ENCODE peak calls at places on chromosomes 12 and 14, in eight cellular contexts. B is heart right ventricle, M is fibroblast of pulmonary artery, K is fibroblast of mammary gland, X is GM06990, H is PC-3, C is HL-60, Z is breast epithelium. J is an unnamed sample.

GRCh38 chr14:93946104-93946503 is 19.0 kb downstream of the FAM181A start:
- DNase-seq in B (no peak), M (no peak), K (peak; percentile 47), X (no peak), H (no peak), C (no peak), Z (no peak), J (no peak)

GRCh38 chr12:41709012-41709411 is 435.7 kb downstream of the GXYLT1 start:
- DNase-seq in B (no peak), M (no peak), K (no peak), X (no peak), H (no peak), C (no peak), Z (no peak), J (no peak)

GRCh38 chr12:13596714-13597113 is 384.7 kb downstream of the GRIN2B start:
- DNase-seq in B (no peak), M (no peak), K (no peak), X (no peak), H (no peak), C (no peak), Z (no peak), J (no peak)

GRCh38 chr12:108232565-108232964 is 103.5 kb downstream of the WSCD2 start:
- DNase-seq in B (no peak), M (no peak), K (no peak), X (no peak), H (peak; percentile 19), C (no peak), Z (no peak), J (no peak)

GRCh38 chr12:116321913-116322312 is 44.4 kb upstream of the MED13L start:
- DNase-seq in B (no peak), M (no peak), K (no peak), X (no peak), H (no peak), C (no peak), Z (no peak), J (no peak)

GRCh38 chr12:131636266-131636665 is 74.6 kb upstream of the SFSWAP start:
- DNase-seq in B (no peak), M (no peak), K (no peak), X (no peak), H (no peak), C (no peak), Z (peak; percentile 33), J (no peak)

GRCh38 chr12:94149781-94150482 is 1.6 kb downstream of the PLXNC1 start:
- DNase-seq in B (peak; percentile 20), M (peak; percentile 44), K (peak; percentile 25), X (no peak), H (no peak), C (no peak), Z (no peak), J (no peak)

GRCh38 chr12:34126805-34127204 is 104.5 kb downstream of the ALG10 start:
- DNase-seq in B (no peak), M (no peak), K (no peak), X (no peak), H (no peak), C (no peak), Z (no peak), J (no peak)

GRCh38 chr14:94615823-94616570 is 3.8 kb downstream of the SERPINA3 start:
- DNase-seq in B (no peak), M (no peak), K (no peak), X (no peak), H (no peak), C (no peak), Z (no peak), J (no peak)

GRCh38 chr12:104410786-104411185 is 46.0 kb upstream of the CHST11 start:
- DNase-seq in B (no peak), M (peak; percentile 18), K (peak; percentile 78), X (no peak), H (peak; percentile 64), C (no peak), Z (no peak), J (no peak)

GRCh38 chr12:91677556-91677955 is 468.1 kb downstream of the BTG1 start:
- DNase-seq in B (no peak), M (no peak), K (no peak), X (no peak), H (no peak), C (no peak), Z (no peak), J (no peak)

GRCh38 chr12:45966486-45966885 is 23.9 kb downstream of the SCAF11 start:
- DNase-seq in B (no peak), M (peak; percentile 83), K (peak; percentile 56), X (no peak), H (no peak), C (no peak), Z (no peak), J (no peak)

GRCh38 chr12:22971771-22972191 is 346.8 kb downstream of the ETNK1 start:
- DNase-seq in B (no peak), M (peak; percentile 17), K (peak; percentile 72), X (no peak), H (no peak), C (no peak), Z (no peak), J (no peak)

GRCh38 chr14:72717220-72717619 is 176.7 kb downstream of the DPF3 start:
- DNase-seq in B (no peak), M (no peak), K (no peak), X (no peak), H (no peak), C (no peak), Z (no peak), J (no peak)

GRCh38 chr14:103832046-103832445 is 15.3 kb downstream of the PPP1R13B start:
- DNase-seq in B (no peak), M (no peak), K (peak; percentile 16), X (no peak), H (no peak), C (no peak), Z (no peak), J (no peak)

DNA sequence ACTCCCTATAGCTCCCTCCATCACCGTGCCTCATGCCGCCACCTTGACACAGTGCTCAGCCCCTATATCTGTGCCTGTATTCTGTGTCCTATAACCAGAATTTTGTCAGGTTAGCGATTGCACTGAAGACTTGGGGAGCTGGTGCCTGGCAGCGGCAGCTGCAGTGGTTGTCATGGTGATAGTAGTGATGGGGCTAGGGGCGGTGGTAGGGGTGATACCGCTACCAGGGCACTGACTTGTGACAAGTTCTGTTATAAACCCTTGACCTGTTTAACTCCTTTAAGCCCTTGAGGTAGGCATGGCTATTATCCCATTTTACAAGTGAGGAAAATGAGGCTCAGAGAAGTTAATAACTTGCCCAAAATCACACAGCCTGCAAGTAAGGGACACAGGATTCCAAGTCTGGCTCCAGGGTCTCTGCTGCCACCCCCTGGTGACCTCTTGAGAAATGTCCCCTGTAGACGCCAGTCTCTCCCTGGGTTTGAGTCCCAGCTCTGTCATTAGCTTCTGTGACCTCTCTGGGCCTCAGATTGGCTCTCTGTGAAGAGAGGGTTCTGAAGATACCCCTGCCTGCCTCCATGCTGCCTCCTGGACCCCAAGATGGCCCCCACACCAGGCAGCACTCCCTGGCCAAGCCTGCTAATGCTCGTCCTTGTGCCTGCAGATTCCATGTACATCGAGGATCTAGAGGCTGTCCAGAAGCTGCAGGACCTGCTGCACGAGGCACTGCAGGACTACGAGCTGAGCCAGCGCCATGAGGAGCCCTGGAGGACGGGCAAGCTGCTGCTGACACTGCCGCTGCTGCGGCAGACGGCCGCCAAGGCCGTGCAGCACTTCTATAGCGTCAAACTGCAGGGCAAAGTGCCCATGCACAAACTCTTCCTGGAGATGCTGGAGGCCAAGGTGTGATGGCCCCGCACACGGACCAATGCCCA is 121.9 kb downstream of the ESRRB start:
- DNase-seq in B (no peak), M (no peak), K (no peak), X (no peak), H (peak; percentile 6), C (no peak), Z (no peak), J (no peak)
- TF ChIP-seq CTCF in B (no peak), M (no peak), K (peak; percentile 2), X (peak; percentile 32), H (peak; percentile 33), C (no peak), Z (no peak), J (peak; percentile 31)

DNA sequence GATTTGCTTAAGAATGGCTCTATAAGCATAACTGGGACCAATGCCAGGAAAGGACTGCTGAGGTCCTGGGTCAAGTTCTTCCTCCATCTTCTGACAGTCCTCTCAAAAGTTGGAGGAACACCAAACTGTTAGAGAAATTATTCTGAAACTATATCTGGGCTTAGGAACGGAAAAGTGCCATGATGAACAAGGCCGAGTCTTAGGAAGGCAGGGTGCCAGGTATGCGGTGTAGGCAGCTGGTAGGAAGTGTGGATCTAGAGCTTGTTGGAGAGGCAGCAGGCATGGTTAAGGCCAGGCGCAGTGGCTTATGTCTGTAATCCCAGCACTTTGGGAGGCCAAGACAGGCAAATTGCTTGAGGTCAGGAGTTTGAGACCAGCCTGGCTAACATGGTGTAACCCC is 7.7 kb downstream of the GNPTAB start:
- DNase-seq in B (no peak), M (no peak), K (no peak), X (no peak), H (no peak), C (no peak), Z (no peak), J (no peak)
- TF ChIP-seq CTCF in B (no peak), M (no peak), K (no peak), X (no peak), H (no peak), C (no peak), Z (no peak), J (no peak)

DNA sequence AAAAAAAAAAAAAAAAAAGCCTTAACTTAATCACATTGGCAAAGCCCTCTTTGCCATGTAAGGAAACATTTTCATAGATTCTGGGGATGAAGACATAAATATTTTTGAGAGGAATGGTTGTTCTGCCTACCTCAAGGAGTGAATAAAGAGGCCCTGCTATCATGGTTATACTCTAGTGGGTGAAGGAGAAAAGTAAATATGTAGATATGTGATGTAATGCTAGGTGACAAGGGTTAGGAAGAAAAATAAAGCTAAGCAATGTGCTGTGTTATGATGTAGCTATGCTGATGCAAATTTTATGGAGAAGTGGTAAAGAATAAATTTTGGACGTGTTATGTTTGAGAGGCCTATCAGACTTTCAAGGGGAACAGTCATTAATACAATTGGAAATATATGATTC is 80.1 kb upstream of the DUSP6 start:
- DNase-seq in B (no peak), M (no peak), K (no peak), X (no peak), H (no peak), C (no peak), Z (no peak), J (no peak)
- TF ChIP-seq CTCF in B (no peak), M (no peak), K (no peak), X (no peak), H (no peak), C (no peak), Z (no peak), J (no peak)

DNA sequence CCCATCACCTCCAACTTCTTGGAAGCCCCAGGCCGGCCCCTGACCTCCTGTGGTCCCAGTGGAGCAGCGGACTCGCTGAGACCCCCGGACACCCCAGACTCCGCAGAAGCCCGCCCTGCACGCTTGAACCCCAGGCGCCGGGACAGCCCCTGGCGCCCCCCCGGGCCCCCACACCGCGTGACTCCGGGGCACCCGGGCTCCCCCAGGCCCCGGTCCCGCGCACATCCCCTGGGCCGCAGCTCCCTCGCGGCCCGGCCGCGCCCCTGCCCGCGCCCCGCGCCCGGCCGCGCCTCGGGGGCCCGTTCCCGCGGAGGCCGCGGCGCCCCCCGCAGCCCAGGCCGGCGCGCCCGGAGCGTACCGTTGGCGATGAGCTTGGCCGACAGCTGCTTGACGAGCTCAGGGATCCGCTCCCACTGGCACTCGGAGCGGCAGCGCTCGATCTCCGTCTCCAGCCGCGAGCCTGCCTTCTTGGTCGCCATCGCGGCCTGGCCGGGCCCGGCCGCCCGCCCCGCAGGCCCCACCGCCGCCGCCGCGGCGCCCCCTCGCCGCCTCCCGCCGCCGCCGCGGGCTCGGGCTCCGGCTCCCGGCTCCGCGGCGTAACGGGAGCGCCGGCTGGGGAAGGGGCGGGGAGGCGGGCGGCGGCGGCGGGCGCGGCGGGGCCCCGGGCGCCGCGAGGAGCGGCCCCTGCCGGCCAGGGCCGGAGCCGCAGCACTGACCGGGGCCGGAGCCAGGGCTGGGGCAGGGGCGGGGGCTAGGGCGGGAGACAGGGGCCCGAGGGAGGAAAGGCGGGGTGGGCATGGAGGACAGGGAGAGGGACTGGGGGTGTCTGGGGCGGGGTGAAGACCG is at the start of gene TTC7B:
- DNase-seq in B (no peak), M (peak; percentile 44), K (no peak), X (no peak), H (peak; percentile 50), C (peak; percentile 17), Z (no peak), J (peak; percentile 83)
- TF ChIP-seq CTCF in B (peak; percentile 28), M (no peak), K (no peak), X (peak; percentile 31), H (no peak), C (no peak), Z (no peak), J (peak; percentile 26)

J was measured in D721Med.